ENCODE peak calls at places on chromosomes 3 and 15, in nine cellular contexts. One of them, this sample, is unnamed.

GRCh38 chr3:23740517-23741402 is 65.0 kb upstream of the UBE2E1 start:
- DNase-seq in prostate gland: no peak
- DNase-seq in AG04450: no peak
- DNase-seq in fibroblast of lung: no peak
- DNase-seq in fibroblast of mammary gland: peak
- DNase-seq in fibroblast of the aortic adventitia: peak
- DNase-seq in psoas muscle: no peak
- DNase-seq in mucosa of descending colon: peak
- DNase-seq in CD8-positive, alpha-beta T cell: no peak
- DNase-seq in this sample: peak

GRCh38 chr3:122030381-122031122 is 8.5 kb upstream of the ILDR1 start:
- DNase-seq in prostate gland: no peak
- DNase-seq in AG04450: no peak
- DNase-seq in fibroblast of lung: no peak
- DNase-seq in fibroblast of mammary gland: peak
- DNase-seq in fibroblast of the aortic adventitia: peak
- DNase-seq in psoas muscle: no peak
- DNase-seq in mucosa of descending colon: no peak
- DNase-seq in CD8-positive, alpha-beta T cell: no peak
- DNase-seq in this sample: no peak

GRCh38 chr3:55899887-55900286 is 412.8 kb upstream of the WNT5A start:
- DNase-seq in prostate gland: no peak
- DNase-seq in AG04450: no peak
- DNase-seq in fibroblast of lung: no peak
- DNase-seq in fibroblast of mammary gland: no peak
- DNase-seq in fibroblast of the aortic adventitia: peak
- DNase-seq in psoas muscle: no peak
- DNase-seq in mucosa of descending colon: peak
- DNase-seq in CD8-positive, alpha-beta T cell: no peak
- DNase-seq in this sample: no peak

GRCh38 chr3:14157951-14158350 is 20.4 kb downstream of the XPC start:
- DNase-seq in prostate gland: no peak
- DNase-seq in AG04450: no peak
- DNase-seq in fibroblast of lung: no peak
- DNase-seq in fibroblast of mammary gland: no peak
- DNase-seq in fibroblast of the aortic adventitia: no peak
- DNase-seq in psoas muscle: no peak
- DNase-seq in mucosa of descending colon: no peak
- DNase-seq in CD8-positive, alpha-beta T cell: no peak
- DNase-seq in this sample: no peak

GRCh38 chr15:67948215-67948614 is 105.9 kb upstream of the PIAS1 start:
- DNase-seq in prostate gland: no peak
- DNase-seq in AG04450: no peak
- DNase-seq in fibroblast of lung: no peak
- DNase-seq in fibroblast of mammary gland: no peak
- DNase-seq in fibroblast of the aortic adventitia: no peak
- DNase-seq in psoas muscle: no peak
- DNase-seq in mucosa of descending colon: no peak
- DNase-seq in CD8-positive, alpha-beta T cell: no peak
- DNase-seq in this sample: no peak

GRCh38 chr15:69457304-69458280 is 5.0 kb downstream of the RPLP1 start:
- DNase-seq in prostate gland: no peak
- DNase-seq in AG04450: no peak
- DNase-seq in fibroblast of lung: no peak
- DNase-seq in fibroblast of mammary gland: no peak
- DNase-seq in fibroblast of the aortic adventitia: no peak
- DNase-seq in psoas muscle: no peak
- DNase-seq in mucosa of descending colon: no peak
- DNase-seq in CD8-positive, alpha-beta T cell: no peak
- DNase-seq in this sample: no peak

GRCh38 chr3:162641317-162641716 is 1144.7 kb downstream of the OTOL1 start:
- DNase-seq in prostate gland: no peak
- DNase-seq in AG04450: no peak
- DNase-seq in fibroblast of lung: no peak
- DNase-seq in fibroblast of mammary gland: no peak
- DNase-seq in fibroblast of the aortic adventitia: no peak
- DNase-seq in psoas muscle: no peak
- DNase-seq in mucosa of descending colon: no peak
- DNase-seq in CD8-positive, alpha-beta T cell: no peak
- DNase-seq in this sample: no peak

GRCh38 chr15:89964555-89964954 is 36.6 kb upstream of the ZNF710 start:
- DNase-seq in prostate gland: no peak
- DNase-seq in AG04450: no peak
- DNase-seq in fibroblast of lung: no peak
- DNase-seq in fibroblast of mammary gland: no peak
- DNase-seq in fibroblast of the aortic adventitia: no peak
- DNase-seq in psoas muscle: no peak
- DNase-seq in mucosa of descending colon: peak
- DNase-seq in CD8-positive, alpha-beta T cell: no peak
- DNase-seq in this sample: peak

GRCh38 chr3:175980731-175981130 is 1121.6 kb downstream of the NAALADL2 start:
- DNase-seq in prostate gland: no peak
- DNase-seq in AG04450: no peak
- DNase-seq in fibroblast of lung: no peak
- DNase-seq in fibroblast of mammary gland: no peak
- DNase-seq in fibroblast of the aortic adventitia: peak
- DNase-seq in psoas muscle: no peak
- DNase-seq in mucosa of descending colon: no peak
- DNase-seq in CD8-positive, alpha-beta T cell: no peak
- DNase-seq in this sample: no peak

GRCh38 chr3:133995264-133995663 is 34.5 kb downstream of the SLCO2A1 start:
- DNase-seq in prostate gland: no peak
- DNase-seq in AG04450: no peak
- DNase-seq in fibroblast of lung: no peak
- DNase-seq in fibroblast of mammary gland: no peak
- DNase-seq in fibroblast of the aortic adventitia: no peak
- DNase-seq in psoas muscle: no peak
- DNase-seq in mucosa of descending colon: no peak
- DNase-seq in CD8-positive, alpha-beta T cell: no peak
- DNase-seq in this sample: no peak

GRCh38 chr3:167863811-167864558 is 128.5 kb downstream of the SERPINI1 start:
- DNase-seq in prostate gland: no peak
- DNase-seq in AG04450: no peak
- DNase-seq in fibroblast of lung: no peak
- DNase-seq in fibroblast of mammary gland: no peak
- DNase-seq in fibroblast of the aortic adventitia: no peak
- DNase-seq in psoas muscle: peak
- DNase-seq in mucosa of descending colon: no peak
- DNase-seq in CD8-positive, alpha-beta T cell: no peak
- DNase-seq in this sample: no peak

GRCh38 chr3:37308247-37308646 is 133.9 kb upstream of the LRRFIP2 start:
- DNase-seq in prostate gland: no peak
- DNase-seq in AG04450: no peak
- DNase-seq in fibroblast of lung: peak
- DNase-seq in fibroblast of mammary gland: peak
- DNase-seq in fibroblast of the aortic adventitia: peak
- DNase-seq in psoas muscle: no peak
- DNase-seq in mucosa of descending colon: no peak
- DNase-seq in CD8-positive, alpha-beta T cell: no peak
- DNase-seq in this sample: no peak

GRCh38 chr3:162295323-162295983 is 798.8 kb downstream of the OTOL1 start:
- DNase-seq in prostate gland: no peak
- DNase-seq in AG04450: peak
- DNase-seq in fibroblast of lung: peak
- DNase-seq in fibroblast of mammary gland: peak
- DNase-seq in fibroblast of the aortic adventitia: peak
- DNase-seq in psoas muscle: no peak
- DNase-seq in mucosa of descending colon: no peak
- DNase-seq in CD8-positive, alpha-beta T cell: no peak
- DNase-seq in this sample: no peak

DNA sequence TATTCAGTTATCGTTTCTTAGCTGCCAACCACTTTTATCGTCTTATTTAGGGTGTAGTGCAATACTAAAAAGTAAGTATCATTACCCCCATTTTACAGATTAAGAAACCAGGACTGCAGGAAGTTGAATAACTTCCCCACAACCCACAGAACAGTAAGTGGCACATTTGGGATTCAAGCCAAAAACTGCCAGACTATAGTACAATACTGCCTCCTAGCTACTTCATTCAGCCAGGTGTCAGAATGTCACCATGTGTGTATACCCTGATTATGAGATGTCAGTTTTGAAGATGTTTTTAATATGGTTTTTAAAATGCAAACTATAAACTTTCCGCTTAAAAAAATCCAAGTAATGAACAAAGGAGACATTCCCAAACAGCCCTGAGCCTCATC is 74.2 kb upstream of the PROK2 start:
- DNase-seq in prostate gland: no peak
- DNase-seq in AG04450: no peak
- DNase-seq in fibroblast of lung: peak
- DNase-seq in fibroblast of mammary gland: peak
- DNase-seq in fibroblast of the aortic adventitia: peak
- DNase-seq in psoas muscle: no peak
- DNase-seq in mucosa of descending colon: peak
- DNase-seq in CD8-positive, alpha-beta T cell: no peak
- DNase-seq in this sample: no peak
- TF ChIP-seq CTCF in prostate gland: no peak
- TF ChIP-seq CTCF in AG04450: peak
- TF ChIP-seq CTCF in fibroblast of lung: no peak
- TF ChIP-seq CTCF in fibroblast of mammary gland: peak
- TF ChIP-seq CTCF in fibroblast of the aortic adventitia: no peak
- TF ChIP-seq CTCF in psoas muscle: peak
- TF ChIP-seq CTCF in mucosa of descending colon: no peak
- TF ChIP-seq CTCF in CD8-positive, alpha-beta T cell: peak
- TF ChIP-seq CTCF in this sample: peak

DNA sequence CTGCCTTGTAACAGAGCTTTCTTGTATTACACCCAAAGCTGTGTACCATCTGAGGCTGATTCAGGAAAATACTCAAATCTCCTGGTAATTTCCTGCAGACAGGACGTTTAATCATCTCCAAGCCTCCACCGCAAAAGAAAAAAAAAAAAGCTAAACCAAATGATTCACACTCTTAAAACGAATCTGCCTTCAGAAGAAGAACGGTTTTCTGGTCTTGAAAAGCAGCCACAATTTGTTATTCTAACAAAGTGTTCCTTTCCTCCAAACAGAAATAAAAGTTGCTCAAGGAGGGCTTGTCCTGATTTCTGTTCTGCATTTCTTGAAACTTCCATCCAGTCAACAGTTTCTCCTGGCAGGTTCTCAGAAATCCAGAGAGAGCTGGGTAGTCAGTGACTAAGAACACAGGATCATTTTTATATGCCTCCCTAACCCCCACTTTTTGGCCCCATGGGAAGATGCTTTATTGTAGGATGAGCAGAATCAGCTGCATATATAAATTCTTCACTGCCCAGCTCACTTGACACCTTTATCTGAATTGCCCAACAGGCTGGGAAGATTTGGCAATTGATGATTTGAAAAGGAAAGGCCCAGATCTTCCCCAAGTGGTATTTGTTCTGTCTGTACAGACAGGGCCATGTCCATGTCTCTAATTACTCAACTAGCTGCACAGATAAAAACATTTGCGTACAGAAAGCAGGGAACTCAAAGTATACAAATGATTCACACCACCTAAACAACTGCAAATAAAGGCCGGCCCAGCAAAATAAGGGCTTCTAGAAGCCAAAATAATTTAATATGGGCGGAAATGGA is 41.0 kb upstream of the PRICKLE2 start:
- DNase-seq in prostate gland: peak
- DNase-seq in AG04450: peak
- DNase-seq in fibroblast of lung: peak
- DNase-seq in fibroblast of mammary gland: peak
- DNase-seq in fibroblast of the aortic adventitia: peak
- DNase-seq in psoas muscle: no peak
- DNase-seq in mucosa of descending colon: peak
- DNase-seq in CD8-positive, alpha-beta T cell: no peak
- DNase-seq in this sample: no peak
- H3K4me3 ChIP-seq in prostate gland: no peak
- H3K4me3 ChIP-seq in AG04450: peak
- H3K4me3 ChIP-seq in fibroblast of lung: peak
- H3K4me3 ChIP-seq in fibroblast of mammary gland: peak
- H3K4me3 ChIP-seq in fibroblast of the aortic adventitia: peak
- H3K4me3 ChIP-seq in psoas muscle: peak
- H3K4me3 ChIP-seq in mucosa of descending colon: no peak
- H3K4me3 ChIP-seq in CD8-positive, alpha-beta T cell: no peak
- H3K4me3 ChIP-seq in this sample: no peak

GRCh38 chr3:39990532-39990931 is 181.1 kb downstream of the MYRIP start:
- DNase-seq in prostate gland: peak
- DNase-seq in AG04450: no peak
- DNase-seq in fibroblast of lung: peak
- DNase-seq in fibroblast of mammary gland: peak
- DNase-seq in fibroblast of the aortic adventitia: peak
- DNase-seq in psoas muscle: no peak
- DNase-seq in mucosa of descending colon: peak
- DNase-seq in CD8-positive, alpha-beta T cell: no peak
- DNase-seq in this sample: peak
- TF ChIP-seq CTCF in prostate gland: no peak
- TF ChIP-seq CTCF in AG04450: peak
- TF ChIP-seq CTCF in fibroblast of lung: peak
- TF ChIP-seq CTCF in fibroblast of mammary gland: peak
- TF ChIP-seq CTCF in fibroblast of the aortic adventitia: peak
- TF ChIP-seq CTCF in psoas muscle: peak
- TF ChIP-seq CTCF in mucosa of descending colon: peak
- TF ChIP-seq CTCF in CD8-positive, alpha-beta T cell: peak
- TF ChIP-seq CTCF in this sample: peak

GRCh38 chr3:87997966-87998365 is 60.8 kb downstream of the CGGBP1 start:
- DNase-seq in prostate gland: no peak
- DNase-seq in AG04450: no peak
- DNase-seq in fibroblast of lung: no peak
- DNase-seq in fibroblast of mammary gland: no peak
- DNase-seq in fibroblast of the aortic adventitia: no peak
- DNase-seq in psoas muscle: no peak
- DNase-seq in mucosa of descending colon: no peak
- DNase-seq in CD8-positive, alpha-beta T cell: no peak
- DNase-seq in this sample: no peak

GRCh38 chr3:87997298-87997697 is 61.5 kb downstream of the CGGBP1 start:
- DNase-seq in prostate gland: no peak
- DNase-seq in AG04450: no peak
- DNase-seq in fibroblast of lung: no peak
- DNase-seq in fibroblast of mammary gland: peak
- DNase-seq in fibroblast of the aortic adventitia: peak
- DNase-seq in psoas muscle: no peak
- DNase-seq in mucosa of descending colon: peak
- DNase-seq in CD8-positive, alpha-beta T cell: no peak
- DNase-seq in this sample: peak

GRCh38 chr3:88003115-88003755 is 55.6 kb downstream of the CGGBP1 start:
- DNase-seq in prostate gland: no peak
- DNase-seq in AG04450: peak
- DNase-seq in fibroblast of lung: peak
- DNase-seq in fibroblast of mammary gland: peak
- DNase-seq in fibroblast of the aortic adventitia: peak
- DNase-seq in psoas muscle: no peak
- DNase-seq in mucosa of descending colon: peak
- DNase-seq in CD8-positive, alpha-beta T cell: no peak
- DNase-seq in this sample: peak

GRCh38 chr3:88002448-88002847 is 56.4 kb downstream of the CGGBP1 start:
- DNase-seq in prostate gland: no peak
- DNase-seq in AG04450: no peak
- DNase-seq in fibroblast of lung: no peak
- DNase-seq in fibroblast of mammary gland: no peak
- DNase-seq in fibroblast of the aortic adventitia: peak
- DNase-seq in psoas muscle: no peak
- DNase-seq in mucosa of descending colon: no peak
- DNase-seq in CD8-positive, alpha-beta T cell: no peak
- DNase-seq in this sample: no peak

DNA sequence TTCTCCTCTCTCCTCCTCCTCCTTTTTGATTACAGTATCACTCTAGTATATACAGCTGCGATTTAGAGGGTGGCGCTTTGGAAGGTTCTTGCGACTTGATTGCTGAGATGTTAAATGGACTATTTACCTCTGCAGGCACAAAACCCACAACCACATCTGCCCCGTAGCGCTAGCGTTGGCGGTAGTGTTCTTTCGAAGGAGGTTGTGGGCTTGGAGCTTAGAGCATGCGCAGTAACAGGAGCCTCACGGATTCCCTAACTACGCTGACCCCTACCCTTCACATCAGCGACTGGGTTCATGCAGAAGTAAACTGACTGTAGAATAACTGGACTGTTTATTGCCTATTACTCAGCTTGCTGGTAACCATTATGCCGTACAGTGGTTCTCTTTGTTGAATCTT is 58.0 kb downstream of the CGGBP1 start:
- DNase-seq in prostate gland: no peak
- DNase-seq in AG04450: no peak
- DNase-seq in fibroblast of lung: peak
- DNase-seq in fibroblast of mammary gland: peak
- DNase-seq in fibroblast of the aortic adventitia: peak
- DNase-seq in psoas muscle: no peak
- DNase-seq in mucosa of descending colon: peak
- DNase-seq in CD8-positive, alpha-beta T cell: no peak
- DNase-seq in this sample: no peak
- H3K4me3 ChIP-seq in prostate gland: no peak
- H3K4me3 ChIP-seq in AG04450: peak
- H3K4me3 ChIP-seq in fibroblast of lung: peak
- H3K4me3 ChIP-seq in fibroblast of mammary gland: peak
- H3K4me3 ChIP-seq in fibroblast of the aortic adventitia: peak
- H3K4me3 ChIP-seq in psoas muscle: peak
- H3K4me3 ChIP-seq in mucosa of descending colon: no peak
- H3K4me3 ChIP-seq in CD8-positive, alpha-beta T cell: no peak
- H3K4me3 ChIP-seq in this sample: no peak

This sample was measured in adrenal gland.